ENCODE peak calls at places on chromosomes 12 and 14, in five cellular contexts. T is psoas muscle, Y is mucosa of descending colon, K is tibial artery, Q is heart left ventricle. I is an unnamed sample. For H3K4me1, the result is how much of the 10 kb centered on the place peaks cover.

GRCh38 chr14:57512221-57512620 is 18.6 kb upstream of the CCDC198 start:
- DNase-seq in T (no peak), Y (no peak), K (no peak), Q (no peak), I (no peak)

GRCh38 chr14:83975435-83976222 is 1554.3 kb upstream of the FLRT2 start:
- DNase-seq in T (peak), Y (peak), K (no peak), Q (peak), I (peak)

GRCh38 chr12:50639721-50640120 is 124.2 kb upstream of the ATF1 start:
- DNase-seq in T (no peak), Y (no peak), K (no peak), Q (no peak), I (no peak)

GRCh38 chr14:89750909-89751502 is 203.5 kb downstream of the EFCAB11 start:
- DNase-seq in T (no peak), Y (no peak), K (no peak), Q (no peak), I (no peak)

GRCh38 chr12:111407371-111408115 is 1.8 kb downstream of the SH2B3 start:
- DNase-seq in T (no peak), Y (no peak), K (no peak), Q (no peak), I (no peak)

GRCh38 chr12:131796754-131797587 is 31.2 kb upstream of the MMP17 start:
- DNase-seq in T (no peak), Y (no peak), K (no peak), Q (no peak), I (no peak)

GRCh38 chr14:88297306-88297705 is 25.8 kb downstream of the KCNK10 start:
- DNase-seq in T (no peak), Y (no peak), K (no peak), Q (no peak), I (no peak)

GRCh38 chr12:30134229-30134628 is 350.5 kb upstream of the TMTC1 start:
- DNase-seq in T (no peak), Y (no peak), K (no peak), Q (no peak), I (no peak)

GRCh38 chr12:21764063-21764462 is 10.4 kb downstream of the KCNJ8 start:
- DNase-seq in T (no peak), Y (no peak), K (no peak), Q (no peak), I (no peak)

GRCh38 chr14:73221945-73222344 is 15.4 kb upstream of the PAPLN start:
- DNase-seq in T (no peak), Y (no peak), K (no peak), Q (no peak), I (no peak)

GRCh38 chr14:38391334-38391733 is 135.4 kb upstream of the CLEC14A start:
- DNase-seq in T (no peak), Y (no peak), K (no peak), Q (no peak), I (no peak)

GRCh38 chr12:64625243-64626077 is 15.2 kb downstream of the RASSF3 start:
- DNase-seq in T (peak), Y (no peak), K (peak), Q (peak), I (peak)

GRCh38 chr14:55382483-55382882 is 29.1 kb downstream of the ATG14 start:
- DNase-seq in T (no peak), Y (no peak), K (no peak), Q (no peak), I (no peak)

GRCh38 chr12:121778567-121779421 is 14.7 kb downstream of the RHOF start:
- DNase-seq in T (no peak), Y (no peak), K (no peak), Q (no peak), I (no peak)

GRCh38 chr12:113086249-113087164 is 30.0 kb downstream of the DTX1 start:
- DNase-seq in T (no peak), Y (peak), K (no peak), Q (no peak), I (no peak)

GRCh38 chr12:56286044-56286830 is 13.9 kb downstream of the CS start:
- DNase-seq in T (no peak), Y (no peak), K (no peak), Q (no peak), I (no peak)

GRCh38 chr12:57735952-57736742 is 2.4 kb downstream of the AGAP2 start:
- DNase-seq in T (no peak), Y (no peak), K (no peak), Q (peak), I (peak)

GRCh38 chr12:102067574-102068258 is 5.9 kb upstream of the WASHC3 start:
- DNase-seq in T (no peak), Y (no peak), K (no peak), Q (no peak), I (no peak)

GRCh38 chr12:109732321-109733305 is 19.0 kb downstream of the FAM222A start:
- DNase-seq in T (peak), Y (peak), K (peak), Q (peak), I (no peak)

GRCh38 chr12:71430756-71431155 is 8.8 kb upstream of the LGR5 start:
- DNase-seq in T (no peak), Y (no peak), K (no peak), Q (no peak), I (no peak)

GRCh38 chr12:106035421-106035820 is 103.3 kb downstream of the NUAK1 start:
- DNase-seq in T (no peak), Y (no peak), K (no peak), Q (no peak), I (no peak)

GRCh38 chr12:93256258-93256969 is 121.3 kb upstream of the NUDT4 start:
- DNase-seq in T (no peak), Y (no peak), K (no peak), Q (no peak), I (no peak)

GRCh38 chr14:38143651-38144505 is 63.8 kb upstream of the SSTR1 start:
- DNase-seq in T (no peak), Y (no peak), K (no peak), Q (no peak), I (no peak)

GRCh38 chr12:29726321-29726692 is 57.4 kb downstream of the TMTC1 start:
- DNase-seq in T (no peak), Y (no peak), K (no peak), Q (no peak), I (no peak)

GRCh38 chr14:24296341-24297157 is 3.0 kb downstream of the DHRS1 start:
- DNase-seq in T (peak), Y (no peak), K (no peak), Q (peak), I (peak)

GRCh38 chr14:47103781-47104180 is 452.2 kb upstream of the RPL10L start:
- DNase-seq in T (no peak), Y (no peak), K (no peak), Q (no peak), I (no peak)

GRCh38 chr12:104576980-104577925 is 120.5 kb downstream of the CHST11 start:
- DNase-seq in T (no peak), Y (no peak), K (no peak), Q (no peak), I (no peak)

GRCh38 chr14:101123639-101124525 is 220.4 kb upstream of the RTL1 start:
- DNase-seq in T (peak), Y (no peak), K (peak), Q (no peak), I (no peak)

GRCh38 chr12:107436836-107437235 is 248.8 kb upstream of the PWP1 start:
- DNase-seq in T (no peak), Y (no peak), K (no peak), Q (no peak), I (no peak)

GRCh38 chr12:109347579-109347978 is at the start of gene MYO1H:
- DNase-seq in T (no peak), Y (no peak), K (no peak), Q (no peak), I (no peak)

GRCh38 chr12:1660304-1661187 is 30.3 kb upstream of the ADIPOR2 start:
- DNase-seq in T (peak), Y (peak), K (peak), Q (peak), I (peak)

GRCh38 chr14:77217551-77217950 is 36.0 kb downstream of the TMEM63C start:
- DNase-seq in T (no peak), Y (no peak), K (no peak), Q (no peak), I (no peak)

GRCh38 chr12:49552425-49552824 is 13.6 kb downstream of the KCNH3 start:
- DNase-seq in T (peak), Y (no peak), K (no peak), Q (no peak), I (no peak)

GRCh38 chr12:55681142-55682077 is 26.3 kb downstream of the ITGA7 start:
- DNase-seq in T (peak), Y (peak), K (peak), Q (peak), I (peak)

GRCh38 chr12:69469854-69470188 is 367 bp upstream of the FRS2 start:
- DNase-seq in T (no peak), Y (no peak), K (no peak), Q (no peak), I (no peak)
- H3K4me1 ChIP-seq in T (under half), Y (under half), K (under half), Q (under half), I (under half)

DNA sequence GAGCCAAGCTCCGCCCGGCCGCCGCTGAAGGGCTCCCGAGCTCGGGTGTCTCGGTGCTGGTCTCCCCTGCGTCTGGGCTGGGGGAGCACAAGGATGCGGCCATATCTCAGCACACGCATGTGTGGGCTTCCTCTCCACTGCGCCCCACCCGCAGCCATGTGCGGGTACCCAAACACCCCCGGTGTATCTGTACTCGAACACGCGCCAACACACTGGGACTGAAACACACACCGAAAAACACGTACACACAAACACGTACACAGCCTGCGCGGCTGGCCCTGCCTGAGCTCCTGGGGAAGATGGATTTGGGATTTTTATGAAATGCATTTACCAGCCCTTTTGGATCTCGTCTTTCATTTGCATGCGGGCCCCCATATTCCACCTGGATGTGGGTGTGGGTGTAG is 897 bp upstream of the TBX3 start:
- DNase-seq in T (no peak), Y (no peak), K (no peak), Q (no peak), I (no peak)
- H3K4me1 ChIP-seq in T (under half), Y (under half), K (under half), Q (under half), I (under half)

DNA sequence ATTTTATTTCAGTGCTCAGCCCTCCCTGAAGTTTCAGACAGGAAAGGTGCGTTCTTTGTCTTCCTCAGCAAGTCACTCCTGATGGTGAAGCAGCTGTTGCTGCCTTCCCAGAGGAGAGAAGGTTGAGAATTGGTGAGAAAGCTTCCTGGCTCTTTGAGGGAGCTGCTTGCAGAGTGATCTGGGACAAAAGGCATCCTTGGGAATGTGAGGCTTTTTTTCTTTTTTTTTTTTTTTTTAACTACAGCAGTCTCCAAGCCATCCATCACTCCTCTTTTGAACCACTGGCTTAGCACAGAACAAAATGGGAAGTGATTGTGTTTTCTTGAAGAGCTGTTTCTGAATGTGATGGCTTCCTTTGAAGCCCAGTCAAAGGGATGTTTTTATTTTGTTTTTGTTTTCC is 120.3 kb upstream of the LRIG3 start:
- DNase-seq in T (no peak), Y (no peak), K (no peak), Q (no peak), I (no peak)
- H3K4me1 ChIP-seq in T (under half), Y (under half), K (under half), Q (under half), I (under half)

DNA sequence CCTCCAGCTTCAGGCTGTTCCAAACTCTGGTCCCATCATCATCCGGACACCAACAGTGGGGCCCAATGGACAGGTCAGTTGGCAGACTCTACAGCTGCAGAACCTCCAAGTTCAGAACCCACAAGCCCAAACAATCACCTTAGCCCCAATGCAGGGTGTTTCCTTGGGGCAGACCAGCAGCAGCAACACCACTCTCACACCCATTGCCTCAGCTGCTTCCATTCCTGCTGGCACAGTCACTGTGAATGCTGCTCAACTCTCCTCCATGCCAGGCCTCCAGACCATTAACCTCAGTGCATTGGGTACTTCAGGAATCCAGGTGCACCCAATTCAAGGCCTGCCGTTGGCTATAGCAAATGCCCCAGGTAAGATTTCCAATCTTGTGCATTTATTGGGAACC is 3.3 kb downstream of the SP1 start:
- DNase-seq in T (no peak), Y (no peak), K (no peak), Q (no peak), I (no peak)
- H3K4me1 ChIP-seq in T (half or more), Y (half or more), K (under half), Q (half or more), I (half or more)

GRCh38 chr14:91380610-91381371 is 36.8 kb downstream of the CCDC88C start:
- DNase-seq in T (peak), Y (peak), K (no peak), Q (peak), I (no peak)
- H3K4me1 ChIP-seq in T (under half), Y (under half), K (under half), Q (under half), I (under half)

DNA sequence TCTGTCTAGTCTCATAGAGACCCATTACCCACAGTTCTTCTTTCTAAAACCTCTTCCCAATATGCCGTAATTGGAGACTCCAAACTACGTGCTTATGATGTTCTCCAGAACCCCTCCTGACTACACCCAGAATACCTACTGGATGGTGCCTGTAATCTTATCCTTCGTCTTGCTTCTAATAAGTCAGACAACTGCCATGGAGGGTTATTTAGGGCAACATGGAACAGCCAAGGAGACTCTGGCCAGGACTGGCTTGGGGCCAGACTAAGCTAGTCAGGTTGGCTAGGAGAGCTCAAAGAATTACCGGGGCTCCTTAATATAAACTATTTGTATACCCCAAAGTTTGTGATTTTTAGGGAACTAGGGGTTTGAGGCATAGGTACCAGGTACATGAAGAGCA is 6.8 kb downstream of the PFKM start:
- DNase-seq in T (peak), Y (no peak), K (no peak), Q (peak), I (peak)
- H3K4me1 ChIP-seq in T (under half), Y (under half), K (under half), Q (half or more), I (under half)

DNA sequence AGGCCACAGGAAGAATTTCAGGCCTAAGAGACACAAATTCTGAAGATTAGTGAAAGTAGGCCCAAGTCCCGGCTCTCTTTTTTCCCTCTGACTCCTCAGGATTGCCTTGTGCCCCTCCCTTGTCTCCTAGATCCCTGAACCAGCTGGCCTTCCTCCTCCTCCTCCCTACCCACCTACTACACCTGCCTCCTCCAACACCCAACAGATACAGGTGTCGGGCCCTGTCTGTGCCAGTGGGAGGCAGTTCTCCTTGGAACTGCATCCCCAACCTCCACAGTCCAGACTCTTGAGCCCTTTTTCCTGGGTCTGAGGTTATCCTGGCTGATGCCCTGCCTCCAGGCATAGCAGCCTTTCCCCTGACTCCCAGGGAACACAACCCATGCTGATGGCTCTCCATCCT is 1.8 kb downstream of the PPP1R1A start:
- DNase-seq in T (no peak), Y (no peak), K (no peak), Q (no peak), I (no peak)
- H3K4me1 ChIP-seq in T (under half), Y (under half), K (under half), Q (under half), I (under half)

DNA sequence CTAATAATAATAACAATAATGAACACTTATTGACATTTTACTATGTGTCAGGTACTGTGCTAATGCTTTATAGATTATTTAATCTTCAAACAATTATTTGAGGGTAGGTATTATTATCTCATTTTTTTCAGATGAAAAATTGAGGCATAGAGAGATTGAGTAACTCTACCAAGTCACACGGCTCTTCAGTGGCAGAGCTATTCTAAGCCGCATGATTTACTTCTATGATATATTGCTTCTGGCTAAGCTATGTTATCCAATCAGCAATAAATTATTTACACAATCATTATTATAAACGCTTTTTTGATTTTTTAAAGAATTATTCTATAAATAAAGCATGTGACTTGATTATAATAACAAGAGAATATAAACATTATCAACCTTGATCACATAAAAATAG is 80.0 kb downstream of the TMEM30B start:
- DNase-seq in T (no peak), Y (no peak), K (no peak), Q (no peak), I (no peak)
- H3K4me1 ChIP-seq in T (under half), Y (under half), K (under half), Q (under half), I (under half)

GRCh38 chr12:124559182-124560017 is 8.0 kb downstream of the NCOR2 start:
- DNase-seq in T (no peak), Y (no peak), K (no peak), Q (no peak), I (no peak)
- H3K4me1 ChIP-seq in T (half or more), Y (under half), K (under half), Q (half or more), I (half or more)